ENCODE peak calls at places on chromosome 7, in four cellular contexts. One of them, this sample, is unnamed.

GRCh38 chr7:50262916-50263690 is 41.4 kb upstream of the IKZF1 start:
- DNase-seq in kidney epithelial cell: peak; percentile 1
- DNase-seq in Calu3: no peak
- DNase-seq in right atrium auricular region: no peak
- DNase-seq in this sample: no peak

GRCh38 chr7:39353615-39354376 is 212.4 kb upstream of the YAE1 start:
- DNase-seq in kidney epithelial cell: peak; percentile 41
- DNase-seq in Calu3: peak; percentile 77
- DNase-seq in right atrium auricular region: no peak
- DNase-seq in this sample: no peak

GRCh38 chr7:141562543-141562942 is 11.3 kb downstream of the AGK start:
- DNase-seq in kidney epithelial cell: no peak
- DNase-seq in Calu3: no peak
- DNase-seq in right atrium auricular region: no peak
- DNase-seq in this sample: peak; percentile 5

GRCh38 chr7:98922392-98923107 is 44.2 kb downstream of the TRRAP start:
- DNase-seq in kidney epithelial cell: no peak
- DNase-seq in Calu3: no peak
- DNase-seq in right atrium auricular region: peak; percentile 60
- DNase-seq in this sample: no peak

GRCh38 chr7:7102906-7103305 is 79.4 kb upstream of the C1GALT1 start:
- DNase-seq in kidney epithelial cell: no peak
- DNase-seq in Calu3: no peak
- DNase-seq in right atrium auricular region: no peak
- DNase-seq in this sample: no peak

GRCh38 chr7:27994639-27995038 is 186.0 kb downstream of the JAZF1 start:
- DNase-seq in kidney epithelial cell: no peak
- DNase-seq in Calu3: peak; percentile 45
- DNase-seq in right atrium auricular region: no peak
- DNase-seq in this sample: no peak

GRCh38 chr7:103593691-103594090 is 147.7 kb upstream of the SLC26A5 start:
- DNase-seq in kidney epithelial cell: no peak
- DNase-seq in Calu3: no peak
- DNase-seq in right atrium auricular region: no peak
- DNase-seq in this sample: no peak

GRCh38 chr7:32524631-32525030 is 29.3 kb downstream of the AVL9 start:
- DNase-seq in kidney epithelial cell: no peak
- DNase-seq in Calu3: no peak
- DNase-seq in right atrium auricular region: no peak
- DNase-seq in this sample: no peak

GRCh38 chr7:41940760-41941343 is 238.0 kb upstream of the INHBA start:
- DNase-seq in kidney epithelial cell: no peak
- DNase-seq in Calu3: peak; percentile 79
- DNase-seq in right atrium auricular region: peak; percentile 78
- DNase-seq in this sample: peak; percentile 76

GRCh38 chr7:29005829-29006228 is 47.7 kb upstream of the TRIL start:
- DNase-seq in kidney epithelial cell: peak; percentile 44
- DNase-seq in Calu3: no peak
- DNase-seq in right atrium auricular region: no peak
- DNase-seq in this sample: no peak

GRCh38 chr7:28483868-28484267 is 71.5 kb downstream of the CREB5 start:
- DNase-seq in kidney epithelial cell: no peak
- DNase-seq in Calu3: no peak
- DNase-seq in right atrium auricular region: no peak
- DNase-seq in this sample: no peak

GRCh38 chr7:155796381-155797261 is 15.6 kb downstream of the SHH start:
- DNase-seq in kidney epithelial cell: no peak
- DNase-seq in Calu3: peak; percentile 87
- DNase-seq in right atrium auricular region: no peak
- DNase-seq in this sample: peak; percentile 61

GRCh38 chr7:142784096-142784495 is 13.3 kb downstream of the PRSS2 start:
- DNase-seq in kidney epithelial cell: no peak
- DNase-seq in Calu3: peak; percentile 18
- DNase-seq in right atrium auricular region: no peak
- DNase-seq in this sample: no peak

GRCh38 chr7:234712-235553 is 42.6 kb downstream of the FAM20C start:
- DNase-seq in kidney epithelial cell: no peak
- DNase-seq in Calu3: peak; percentile 67
- DNase-seq in right atrium auricular region: peak; percentile 79
- DNase-seq in this sample: no peak

GRCh38 chr7:157168571-157168970 is 29.8 kb downstream of the UBE3C start:
- DNase-seq in kidney epithelial cell: no peak
- DNase-seq in Calu3: no peak
- DNase-seq in right atrium auricular region: no peak
- DNase-seq in this sample: no peak

GRCh38 chr7:119341822-119342221 is 931.2 kb upstream of the KCND2 start:
- DNase-seq in kidney epithelial cell: no peak
- DNase-seq in Calu3: no peak
- DNase-seq in right atrium auricular region: no peak
- DNase-seq in this sample: no peak

GRCh38 chr7:50363327-50364060 is 59.0 kb downstream of the IKZF1 start:
- DNase-seq in kidney epithelial cell: no peak
- DNase-seq in Calu3: no peak
- DNase-seq in right atrium auricular region: no peak
- DNase-seq in this sample: no peak

GRCh38 chr7:79785556-79785955 is 332.1 kb upstream of the MAGI2 start:
- DNase-seq in kidney epithelial cell: no peak
- DNase-seq in Calu3: no peak
- DNase-seq in right atrium auricular region: no peak
- DNase-seq in this sample: no peak

GRCh38 chr7:139521439-139521838 is 2.0 kb upstream of the CLEC2L start:
- DNase-seq in kidney epithelial cell: no peak
- DNase-seq in Calu3: no peak
- DNase-seq in right atrium auricular region: no peak
- DNase-seq in this sample: no peak

GRCh38 chr7:157739650-157740049 is 402.8 kb downstream of the DNAJB6 start:
- DNase-seq in kidney epithelial cell: no peak
- DNase-seq in Calu3: no peak
- DNase-seq in right atrium auricular region: no peak
- DNase-seq in this sample: no peak

DNA sequence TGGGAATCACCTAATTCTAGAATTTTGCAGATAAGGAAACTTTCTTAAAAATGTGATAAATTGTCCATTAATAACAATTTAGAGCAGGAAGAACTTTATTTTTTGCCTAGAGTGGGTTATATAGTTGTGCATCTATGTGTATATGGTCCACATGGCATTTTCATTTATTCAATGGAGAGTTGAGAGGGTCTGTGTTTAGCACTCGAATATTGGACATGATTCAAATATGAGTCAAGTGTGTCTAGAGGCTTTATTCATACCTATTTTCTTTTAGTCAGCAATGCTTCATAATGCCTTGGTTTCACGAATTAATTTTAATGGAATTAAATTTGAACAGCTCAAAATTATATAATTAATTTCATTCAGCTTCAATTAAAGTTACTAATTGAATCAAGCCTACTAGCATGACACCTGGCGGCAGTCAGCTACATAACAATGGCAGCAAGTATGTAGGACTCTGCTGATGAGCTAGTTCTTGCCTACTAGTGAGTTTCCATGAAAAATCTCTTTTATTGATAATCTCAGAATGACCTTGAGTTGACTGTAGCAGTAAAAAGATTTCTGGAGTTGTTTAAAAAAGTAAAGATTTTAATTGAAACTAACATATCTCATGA is 17.7 kb downstream of the MDFIC start:
- DNase-seq in kidney epithelial cell: no peak
- DNase-seq in Calu3: no peak
- DNase-seq in right atrium auricular region: no peak
- DNase-seq in this sample: no peak
- TF ChIP-seq CTCF in kidney epithelial cell: no peak
- TF ChIP-seq CTCF in Calu3: no peak
- TF ChIP-seq CTCF in right atrium auricular region: no peak
- TF ChIP-seq CTCF in this sample: no peak

DNA sequence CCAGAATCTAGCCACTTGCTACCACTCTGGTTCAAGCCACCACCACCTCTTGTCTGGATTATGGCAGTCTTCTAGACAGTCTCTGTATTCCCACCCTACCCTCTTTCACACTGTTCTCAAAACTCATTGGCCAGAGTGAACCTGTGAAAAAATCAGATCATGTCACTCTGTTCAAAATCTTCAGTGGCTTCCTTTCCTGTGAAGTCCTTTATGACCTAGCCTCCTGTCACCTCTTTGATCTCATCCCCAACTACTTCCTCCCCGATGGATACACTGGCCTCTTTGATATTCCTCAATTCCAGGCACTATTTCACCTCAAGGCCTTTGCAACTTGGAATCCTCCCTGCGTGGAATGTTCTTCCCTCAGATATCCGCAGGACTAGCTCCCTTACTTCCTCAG is 21.2 kb upstream of the ANLN start:
- DNase-seq in kidney epithelial cell: no peak
- DNase-seq in Calu3: no peak
- DNase-seq in right atrium auricular region: no peak
- DNase-seq in this sample: no peak
- TF ChIP-seq CTCF in kidney epithelial cell: no peak
- TF ChIP-seq CTCF in Calu3: no peak
- TF ChIP-seq CTCF in right atrium auricular region: no peak
- TF ChIP-seq CTCF in this sample: no peak

GRCh38 chr7:121166885-121167284 is 161.9 kb upstream of the WNT16 start:
- DNase-seq in kidney epithelial cell: no peak
- DNase-seq in Calu3: no peak
- DNase-seq in right atrium auricular region: no peak
- DNase-seq in this sample: no peak

GRCh38 chr7:121159553-121159952 is 169.2 kb upstream of the WNT16 start:
- DNase-seq in kidney epithelial cell: no peak
- DNase-seq in Calu3: no peak
- DNase-seq in right atrium auricular region: no peak
- DNase-seq in this sample: no peak

GRCh38 chr7:121160150-121161008 is 168.4 kb upstream of the WNT16 start:
- DNase-seq in kidney epithelial cell: no peak
- DNase-seq in Calu3: no peak
- DNase-seq in right atrium auricular region: no peak
- DNase-seq in this sample: no peak

GRCh38 chr7:121164247-121164646 is 164.6 kb upstream of the WNT16 start:
- DNase-seq in kidney epithelial cell: no peak
- DNase-seq in Calu3: no peak
- DNase-seq in right atrium auricular region: no peak
- DNase-seq in this sample: no peak

DNA sequence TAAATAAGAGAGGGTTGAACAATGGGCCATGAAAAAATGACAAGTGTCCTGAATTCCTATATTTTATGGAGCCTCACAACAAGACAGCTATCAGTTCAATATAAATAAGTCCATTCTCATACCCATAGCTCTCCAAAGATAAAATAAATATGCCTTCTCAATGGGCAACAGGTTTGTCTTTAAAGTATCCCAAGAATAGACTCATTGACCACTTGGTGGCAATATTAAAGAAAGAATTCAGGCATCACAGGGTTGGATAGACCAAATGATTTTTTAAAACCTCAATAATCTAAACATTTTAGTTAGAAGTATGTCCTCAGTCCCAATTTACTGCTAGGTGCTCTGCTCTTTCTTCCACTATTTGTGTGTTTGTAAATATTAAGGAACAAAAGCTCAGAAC is 165.1 kb upstream of the WNT16 start:
- DNase-seq in kidney epithelial cell: no peak
- DNase-seq in Calu3: no peak
- DNase-seq in right atrium auricular region: no peak
- DNase-seq in this sample: no peak
- TF ChIP-seq CTCF in kidney epithelial cell: no peak
- TF ChIP-seq CTCF in Calu3: no peak
- TF ChIP-seq CTCF in right atrium auricular region: no peak
- TF ChIP-seq CTCF in this sample: no peak

GRCh38 chr7:40507166-40507565 is 372.4 kb downstream of the SUGCT start:
- DNase-seq in kidney epithelial cell: no peak
- DNase-seq in Calu3: no peak
- DNase-seq in right atrium auricular region: no peak
- DNase-seq in this sample: no peak
- TF ChIP-seq CTCF in kidney epithelial cell: no peak
- TF ChIP-seq CTCF in Calu3: no peak
- TF ChIP-seq CTCF in right atrium auricular region: peak; percentile 42
- TF ChIP-seq CTCF in this sample: no peak

GRCh38 chr7:33886100-33886623 is 19.2 kb upstream of the BMPER start:
- DNase-seq in kidney epithelial cell: no peak
- DNase-seq in Calu3: peak; percentile 41
- DNase-seq in right atrium auricular region: no peak
- DNase-seq in this sample: no peak
- TF ChIP-seq CTCF in kidney epithelial cell: peak; percentile 29
- TF ChIP-seq CTCF in Calu3: no peak
- TF ChIP-seq CTCF in right atrium auricular region: no peak
- TF ChIP-seq CTCF in this sample: no peak

GRCh38 chr7:1811850-1812692 is 142.0 kb downstream of the ELFN1 start:
- DNase-seq in kidney epithelial cell: no peak
- DNase-seq in Calu3: peak; percentile 32
- DNase-seq in right atrium auricular region: peak; percentile 44
- DNase-seq in this sample: no peak
- TF ChIP-seq CTCF in kidney epithelial cell: peak; percentile 61
- TF ChIP-seq CTCF in Calu3: peak; percentile 72
- TF ChIP-seq CTCF in right atrium auricular region: peak; percentile 61
- TF ChIP-seq CTCF in this sample: no peak

GRCh38 chr7:137206770-137207169 is 136.8 kb downstream of the PTN start:
- DNase-seq in kidney epithelial cell: no peak
- DNase-seq in Calu3: no peak
- DNase-seq in right atrium auricular region: no peak
- DNase-seq in this sample: no peak
- TF ChIP-seq CTCF in kidney epithelial cell: no peak
- TF ChIP-seq CTCF in Calu3: no peak
- TF ChIP-seq CTCF in right atrium auricular region: no peak
- TF ChIP-seq CTCF in this sample: no peak

GRCh38 chr7:93622036-93622714 is 47.7 kb upstream of the CALCR start:
- DNase-seq in kidney epithelial cell: no peak
- DNase-seq in Calu3: peak; percentile 20
- DNase-seq in right atrium auricular region: no peak
- DNase-seq in this sample: peak; percentile 18
- TF ChIP-seq CTCF in kidney epithelial cell: peak; percentile 45
- TF ChIP-seq CTCF in Calu3: peak; percentile 59
- TF ChIP-seq CTCF in right atrium auricular region: peak; percentile 37
- TF ChIP-seq CTCF in this sample: peak; percentile 19

GRCh38 chr7:122902751-122903495 is 16.7 kb upstream of the CADPS2 start:
- DNase-seq in kidney epithelial cell: no peak
- DNase-seq in Calu3: no peak
- DNase-seq in right atrium auricular region: no peak
- DNase-seq in this sample: no peak
- TF ChIP-seq CTCF in kidney epithelial cell: no peak
- TF ChIP-seq CTCF in Calu3: no peak
- TF ChIP-seq CTCF in right atrium auricular region: no peak
- TF ChIP-seq CTCF in this sample: no peak

This sample was measured in dorsolateral prefrontal cortex.